ENCODE peak calls at places on chromosome 21, in nine cellular contexts. E, T, Q, J, Y, U, I, N and W are unnamed samples.

GRCh38 chr21:28207776-28208175 is 784.9 kb downstream of the LTN1 start:
- DNase-seq in E (no peak), T (peak), Q (peak), J (no peak), Y (no peak), U (no peak), I (no peak), N (no peak), W (no peak)

GRCh38 chr21:37364722-37365121 is 1.9 kb upstream of the DYRK1A start:
- DNase-seq in E (no peak), T (no peak), Q (no peak), J (no peak), Y (no peak), U (no peak), I (no peak), N (no peak), W (no peak)

GRCh38 chr21:28704746-28705145 is 287.9 kb downstream of the LTN1 start:
- DNase-seq in E (peak), T (no peak), Q (peak), J (no peak), Y (no peak), U (no peak), I (no peak), N (no peak), W (no peak)

GRCh38 chr21:29523646-29524045 is 224.9 kb downstream of the BACH1 start:
- DNase-seq in E (no peak), T (no peak), Q (peak), J (no peak), Y (no peak), U (no peak), I (no peak), N (no peak), W (no peak)

GRCh38 chr21:38913120-38913975 is 107.6 kb downstream of the ETS2 start:
- DNase-seq in E (peak), T (no peak), Q (peak), J (peak), Y (no peak), U (peak), I (peak), N (peak), W (peak)

GRCh38 chr21:34795152-34796141 is 126.7 kb downstream of the CLIC6 start:
- DNase-seq in E (peak), T (peak), Q (peak), J (no peak), Y (no peak), U (peak), I (no peak), N (peak), W (no peak)

GRCh38 chr21:32470206-32470605 is 57.7 kb downstream of the EVA1C start:
- DNase-seq in E (no peak), T (no peak), Q (no peak), J (peak), Y (no peak), U (no peak), I (no peak), N (no peak), W (no peak)

GRCh38 chr21:35239811-35240219 is 190.7 kb upstream of the RUNX1 start:
- DNase-seq in E (no peak), T (no peak), Q (no peak), J (no peak), Y (no peak), U (no peak), I (no peak), N (no peak), W (no peak)

GRCh38 chr21:38768385-38769071 is 37.2 kb upstream of the ETS2 start:
- DNase-seq in E (peak), T (peak), Q (peak), J (no peak), Y (peak), U (peak), I (no peak), N (no peak), W (peak)

GRCh38 chr21:28016571-28016970 is 976.1 kb downstream of the LTN1 start:
- DNase-seq in E (no peak), T (no peak), Q (no peak), J (no peak), Y (no peak), U (no peak), I (no peak), N (no peak), W (no peak)

GRCh38 chr21:29075706-29076447 is 2.4 kb upstream of the CCT8 start:
- DNase-seq in E (no peak), T (no peak), Q (no peak), J (no peak), Y (peak), U (no peak), I (no peak), N (no peak), W (peak)

GRCh38 chr21:42515708-42516502 is 2.3 kb downstream of the SLC37A1 start:
- DNase-seq in E (peak), T (no peak), Q (no peak), J (no peak), Y (no peak), U (no peak), I (no peak), N (no peak), W (no peak)

GRCh38 chr21:31531967-31532366 is 127.5 kb upstream of the SOD1 start:
- DNase-seq in E (no peak), T (no peak), Q (no peak), J (no peak), Y (no peak), U (no peak), I (no peak), N (no peak), W (no peak)

GRCh38 chr21:41029573-41029972 is 138.4 kb upstream of the BACE2 start:
- DNase-seq in E (peak), T (no peak), Q (no peak), J (no peak), Y (no peak), U (no peak), I (no peak), N (no peak), W (no peak)

GRCh38 chr21:33801424-33802405 is 113.9 kb downstream of the ATP5PO start:
- DNase-seq in E (peak), T (peak), Q (peak), J (no peak), Y (peak), U (peak), I (peak), N (peak), W (no peak)

GRCh38 chr21:30579351-30579750 is 10.8 kb downstream of the KRTAP22-2 start:
- DNase-seq in E (no peak), T (no peak), Q (no peak), J (no peak), Y (no peak), U (no peak), I (no peak), N (no peak), W (no peak)

GRCh38 chr21:28025111-28025510 is 967.6 kb downstream of the LTN1 start:
- DNase-seq in E (no peak), T (peak), Q (peak), J (no peak), Y (no peak), U (no peak), I (no peak), N (no peak), W (no peak)

GRCh38 chr21:18153063-18153462 is 91.6 kb upstream of the CHODL start:
- DNase-seq in E (no peak), T (no peak), Q (no peak), J (no peak), Y (no peak), U (no peak), I (no peak), N (no peak), W (no peak)

GRCh38 chr21:32515869-32516268 is 69.5 kb downstream of the TCP10L start:
- DNase-seq in E (no peak), T (no peak), Q (peak), J (no peak), Y (no peak), U (no peak), I (no peak), N (no peak), W (no peak)

GRCh38 chr21:30340714-30341573 is 3.5 kb upstream of the KRTAP27-1 start:
- DNase-seq in E (peak), T (no peak), Q (peak), J (no peak), Y (peak), U (peak), I (peak), N (peak), W (peak)

GRCh38 chr21:32888971-32889370 is 117.4 kb upstream of the PAXBP1 start:
- DNase-seq in E (no peak), T (no peak), Q (no peak), J (no peak), Y (no peak), U (no peak), I (no peak), N (no peak), W (no peak)

GRCh38 chr21:46498335-46499050 is 39.8 kb downstream of the DIP2A start:
- DNase-seq in E (no peak), T (no peak), Q (no peak), J (no peak), Y (no peak), U (no peak), I (no peak), N (no peak), W (no peak)

GRCh38 chr21:34989337-34990151 is 59.6 kb downstream of the RUNX1 start:
- DNase-seq in E (no peak), T (no peak), Q (peak), J (no peak), Y (no peak), U (no peak), I (no peak), N (no peak), W (peak)

GRCh38 chr21:18498428-18498827 is 94.8 kb upstream of the TMPRSS15 start:
- DNase-seq in E (no peak), T (no peak), Q (no peak), J (no peak), Y (no peak), U (no peak), I (no peak), N (no peak), W (no peak)

GRCh38 chr21:21084179-21084578 is 86.0 kb downstream of the NCAM2 start:
- DNase-seq in E (no peak), T (no peak), Q (no peak), J (no peak), Y (no peak), U (no peak), I (no peak), N (no peak), W (no peak)

GRCh38 chr21:32143222-32143939 is 135.5 kb downstream of the MIS18A start:
- DNase-seq in E (peak), T (peak), Q (peak), J (no peak), Y (no peak), U (no peak), I (peak), N (no peak), W (no peak)

GRCh38 chr21:30839304-30839703 is 9.7 kb upstream of the KRTAP7-1 start:
- DNase-seq in E (peak), T (no peak), Q (peak), J (no peak), Y (no peak), U (peak), I (peak), N (no peak), W (peak)

GRCh38 chr21:41207401-41208388 is 39.7 kb downstream of the BACE2 start:
- DNase-seq in E (peak), T (peak), Q (peak), J (no peak), Y (no peak), U (no peak), I (no peak), N (peak), W (no peak)

DNA sequence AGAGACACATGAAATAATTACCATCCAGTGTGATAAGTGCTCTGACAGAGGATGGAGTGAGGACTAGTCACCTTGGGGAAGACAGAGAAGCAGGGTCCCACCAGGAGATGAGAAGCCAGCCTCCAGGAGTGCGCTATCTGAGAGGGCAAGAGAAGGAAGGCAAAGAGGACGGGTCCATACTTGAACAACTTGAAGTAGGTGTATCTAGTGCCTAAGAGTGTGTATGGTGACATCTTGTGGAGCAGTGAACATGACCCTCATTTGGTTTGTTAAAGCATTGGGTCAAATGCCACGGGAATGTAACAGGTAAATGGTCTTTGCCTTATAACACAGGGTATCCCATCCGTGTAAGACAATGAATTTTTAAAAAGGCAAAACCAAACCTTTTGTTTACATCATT is 39.8 kb downstream of the MRPL39 start:
- DNase-seq in E (no peak), T (no peak), Q (no peak), J (no peak), Y (no peak), U (no peak), I (no peak), N (no peak), W (no peak)
- TF ChIP-seq CTCF in E (no peak), T (no peak), Q (no peak), J (no peak), Y (peak), U (no peak), I (no peak), N (no peak), W (no peak)

GRCh38 chr21:45393833-45394638 is 10.9 kb upstream of the COL18A1 start:
- DNase-seq in E (no peak), T (no peak), Q (no peak), J (peak), Y (no peak), U (no peak), I (peak), N (no peak), W (no peak)

GRCh38 chr21:45390831-45391742 is 13.9 kb upstream of the COL18A1 start:
- DNase-seq in E (no peak), T (no peak), Q (no peak), J (peak), Y (no peak), U (no peak), I (peak), N (no peak), W (no peak)

GRCh38 chr21:45391743-45392079 is 13.3 kb upstream of the COL18A1 start:
- DNase-seq in E (no peak), T (no peak), Q (no peak), J (peak), Y (no peak), U (no peak), I (no peak), N (no peak), W (no peak)

GRCh38 chr21:45392206-45392971 is 12.6 kb upstream of the COL18A1 start:
- DNase-seq in E (no peak), T (no peak), Q (no peak), J (peak), Y (no peak), U (no peak), I (peak), N (no peak), W (no peak)

DNA sequence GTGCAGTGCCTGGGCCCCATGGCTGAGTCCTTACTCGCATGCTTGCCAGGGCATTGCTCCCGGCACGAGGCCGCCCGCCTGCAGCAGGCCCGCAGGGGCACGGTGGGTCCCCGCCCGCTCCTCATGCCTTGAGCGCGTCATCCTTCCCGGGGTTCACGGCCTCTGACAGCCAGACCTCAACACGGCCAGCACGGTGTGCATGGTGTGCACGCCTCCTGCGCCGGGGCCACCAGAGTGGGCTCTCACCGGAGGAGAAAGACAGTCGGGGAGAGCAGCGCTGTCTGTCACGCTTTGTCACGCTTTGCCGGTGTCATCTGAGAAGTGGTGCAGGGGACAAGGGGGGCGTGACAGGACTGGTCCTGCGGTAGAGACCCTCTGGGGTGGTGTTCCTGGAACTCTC is 11.9 kb upstream of the COL18A1 start:
- DNase-seq in E (no peak), T (no peak), Q (no peak), J (peak), Y (no peak), U (no peak), I (no peak), N (no peak), W (no peak)
- TF ChIP-seq CTCF in E (no peak), T (no peak), Q (no peak), J (no peak), Y (no peak), U (no peak), I (no peak), N (no peak), W (no peak)

GRCh38 chr21:44618504-44618903 is 6.6 kb downstream of the KRTAP10-8 start:
- DNase-seq in E (no peak), T (no peak), Q (no peak), J (no peak), Y (no peak), U (peak), I (peak), N (no peak), W (peak)
- TF ChIP-seq CTCF in E (no peak), T (no peak), Q (peak), J (no peak), Y (peak), U (no peak), I (no peak), N (no peak), W (no peak)

GRCh38 chr21:44569861-44570517 is 3.5 kb upstream of the KRTAP10-4 start:
- DNase-seq in E (no peak), T (no peak), Q (no peak), J (peak), Y (no peak), U (no peak), I (no peak), N (no peak), W (no peak)
- TF ChIP-seq CTCF in E (no peak), T (no peak), Q (no peak), J (no peak), Y (no peak), U (no peak), I (no peak), N (no peak), W (no peak)

GRCh38 chr21:24759348-24760118 is 847.7 kb downstream of the MRPL39 start:
- DNase-seq in E (no peak), T (no peak), Q (no peak), J (no peak), Y (no peak), U (no peak), I (no peak), N (no peak), W (no peak)
- TF ChIP-seq CTCF in E (no peak), T (no peak), Q (no peak), J (no peak), Y (no peak), U (no peak), I (no peak), N (no peak), W (no peak)

GRCh38 chr21:45406801-45407628 is 2.0 kb downstream of the COL18A1 start:
- DNase-seq in E (no peak), T (no peak), Q (no peak), J (peak), Y (no peak), U (peak), I (peak), N (no peak), W (no peak)
- TF ChIP-seq CTCF in E (peak), T (no peak), Q (no peak), J (no peak), Y (no peak), U (no peak), I (no peak), N (no peak), W (no peak)

DNA sequence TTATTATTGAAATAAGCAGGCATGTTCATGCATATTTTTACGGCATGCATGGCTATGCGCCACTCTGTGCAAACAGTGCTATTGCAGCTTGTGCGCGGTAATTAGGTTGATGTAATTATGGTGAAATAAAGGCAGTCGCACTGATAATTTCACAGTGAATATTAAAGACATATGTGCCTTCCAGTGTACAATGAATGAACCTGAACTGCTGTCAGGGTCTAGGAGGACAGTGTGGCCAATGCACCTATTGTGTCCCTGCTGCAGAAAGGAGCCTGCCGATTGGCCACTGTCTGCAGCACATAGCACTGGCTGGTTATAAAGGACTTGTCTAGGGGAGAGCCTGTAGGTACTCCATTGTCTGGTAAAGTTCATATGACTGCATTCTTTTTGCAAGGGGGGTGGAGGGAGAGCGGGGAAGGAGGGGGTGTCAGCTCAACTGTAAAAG is 340.4 kb downstream of the USP25 start:
- DNase-seq in E (no peak), T (no peak), Q (peak), J (no peak), Y (no peak), U (no peak), I (no peak), N (no peak), W (no peak)
- TF ChIP-seq CTCF in E (no peak), T (peak), Q (no peak), J (no peak), Y (no peak), U (no peak), I (no peak), N (no peak), W (no peak)